ENCODE peak calls at places on chromosome 22, in nine cellular contexts. G is adrenal gland, Y is mammary epithelial cell, A is AG10803, B is cardiac muscle cell, H is dorsolateral prefrontal cortex, P is cardiac fibroblast, M is A549, I is BE2C. L is an unnamed sample.

GRCh38 chr22:28021116-28021997 is 102.3 kb upstream of the PITPNB start:
- DNase-seq in G (no peak), Y (no peak), A (no peak), B (no peak), H (peak; percentile 44), P (no peak), M (no peak), I (no peak), L (no peak)

GRCh38 chr22:49408102-49408836 is 419.4 kb downstream of the BRD1 start:
- DNase-seq in G (no peak), Y (no peak), A (no peak), B (no peak), H (no peak), P (no peak), M (no peak), I (no peak), L (no peak)

GRCh38 chr22:41917906-41918791 is 3.3 kb upstream of the SHISA8 start:
- DNase-seq in G (peak; percentile 80), Y (peak; percentile 46), A (peak; percentile 25), B (peak; percentile 65), H (no peak), P (peak; percentile 68), M (peak; percentile 51), I (peak; percentile 64), L (peak; percentile 76)

GRCh38 chr22:47498969-47499368 is 736.5 kb downstream of the TBC1D22A start:
- DNase-seq in G (no peak), Y (no peak), A (no peak), B (no peak), H (no peak), P (no peak), M (no peak), I (no peak), L (no peak)

GRCh38 chr22:23365961-23366360 is 185.7 kb downstream of the BCR start:
- DNase-seq in G (no peak), Y (no peak), A (no peak), B (no peak), H (no peak), P (no peak), M (no peak), I (no peak), L (no peak)

GRCh38 chr22:46066691-46067090 is 83.6 kb upstream of the PPARA start:
- DNase-seq in G (no peak), Y (peak; percentile 74), A (peak; percentile 59), B (no peak), H (peak; percentile 46), P (no peak), M (no peak), I (no peak), L (peak; percentile 64)

GRCh38 chr22:48950151-48950915 is 877.3 kb downstream of the BRD1 start:
- DNase-seq in G (no peak), Y (no peak), A (no peak), B (no peak), H (no peak), P (no peak), M (no peak), I (no peak), L (no peak)

GRCh38 chr22:46653596-46653995 is 33.4 kb downstream of the GRAMD4 start:
- DNase-seq in G (no peak), Y (peak; percentile 32), A (no peak), B (no peak), H (no peak), P (no peak), M (no peak), I (no peak), L (peak; percentile 32)

GRCh38 chr22:17199131-17199731 is 20.0 kb downstream of the ADA2 start:
- DNase-seq in G (peak; percentile 24), Y (no peak), A (peak; percentile 80), B (peak; percentile 84), H (no peak), P (peak; percentile 68), M (no peak), I (peak; percentile 20), L (no peak)

GRCh38 chr22:44755956-44756361 is 3.6 kb downstream of the ARHGAP8 start:
- DNase-seq in G (no peak), Y (peak; percentile 80), A (no peak), B (no peak), H (no peak), P (no peak), M (no peak), I (no peak), L (peak; percentile 90)

GRCh38 chr22:50676661-50677492 is 4.3 kb downstream of the SHANK3 start:
- DNase-seq in G (no peak), Y (no peak), A (no peak), B (no peak), H (peak; percentile 29), P (no peak), M (no peak), I (no peak), L (no peak)

GRCh38 chr22:31566484-31566883 is 70.1 kb downstream of the SFI1 start:
- DNase-seq in G (no peak), Y (no peak), A (no peak), B (no peak), H (no peak), P (no peak), M (no peak), I (no peak), L (no peak)

GRCh38 chr22:31121403-31121802 is 1.4 kb upstream of the INPP5J start:
- DNase-seq in G (no peak), Y (no peak), A (no peak), B (no peak), H (no peak), P (no peak), M (no peak), I (no peak), L (no peak)

GRCh38 chr22:47435826-47436225 is 673.4 kb downstream of the TBC1D22A start:
- DNase-seq in G (no peak), Y (no peak), A (no peak), B (no peak), H (no peak), P (no peak), M (no peak), I (no peak), L (no peak)

GRCh38 chr22:45640291-45640940 is 31.2 kb upstream of the ATXN10 start:
- DNase-seq in G (no peak), Y (no peak), A (no peak), B (no peak), H (no peak), P (no peak), M (no peak), I (no peak), L (no peak)

GRCh38 chr22:22943521-22944267 is 56.1 kb downstream of the IGLL5 start:
- DNase-seq in G (no peak), Y (no peak), A (no peak), B (no peak), H (peak; percentile 28), P (no peak), M (no peak), I (peak; percentile 61), L (no peak)

GRCh38 chr22:32579533-32580220 is 105.1 kb downstream of the FBXO7 start:
- DNase-seq in G (peak; percentile 22), Y (no peak), A (peak; percentile 42), B (no peak), H (no peak), P (no peak), M (no peak), I (no peak), L (no peak)

GRCh38 chr22:29767289-29768051 is at the start of gene UQCR10:
- DNase-seq in G (peak; percentile 95), Y (peak; percentile 83), A (peak; percentile 89), B (peak; percentile 93), H (peak; percentile 93), P (peak; percentile 94), M (peak; percentile 90), I (peak; percentile 95), L (peak; percentile 92)
- H3K4me3 ChIP-seq in G (peak within 1 kb of the TSS; percentile 86), Y (peak within 1 kb of the TSS; percentile 97), A (peak within 1 kb of the TSS; percentile 100), B (peak within 1 kb of the TSS; percentile 87), H (peak within 1 kb of the TSS; percentile 100), P (peak within 1 kb of the TSS; percentile 98), M (peak within 1 kb of the TSS; percentile 96), I (peak within 1 kb of the TSS; percentile 96), L (peak within 1 kb of the TSS; percentile 74)

GRCh38 chr22:37148031-37148651 is 1.6 kb downstream of the IL2RB start:
- DNase-seq in G (no peak), Y (no peak), A (no peak), B (no peak), H (no peak), P (no peak), M (no peak), I (no peak), L (no peak)
- TF ChIP-seq CTCF in G (no peak), Y (no peak), A (no peak), B (no peak), H (no peak), P (no peak), M (no peak), I (no peak), L (no peak)

GRCh38 chr22:19523240-19524169 is 705 bp downstream of the CLDN5 start:
- DNase-seq in G (peak; percentile 15), Y (peak; percentile 26), A (peak; percentile 23), B (peak; percentile 52), H (no peak), P (peak; percentile 30), M (no peak), I (no peak), L (peak; percentile 49)

GRCh38 chr22:19522881-19523239 is 1.4 kb downstream of the CLDN5 start:
- DNase-seq in G (no peak), Y (no peak), A (no peak), B (no peak), H (no peak), P (no peak), M (no peak), I (no peak), L (no peak)

GRCh38 chr22:19525116-19525660 is 978 bp upstream of the CLDN5 start:
- DNase-seq in G (peak; percentile 22), Y (no peak), A (no peak), B (no peak), H (no peak), P (no peak), M (no peak), I (no peak), L (no peak)

GRCh38 chr22:19525666-19526065 is 1.5 kb upstream of the CLDN5 start:
- DNase-seq in G (no peak), Y (no peak), A (no peak), B (no peak), H (no peak), P (no peak), M (no peak), I (no peak), L (no peak)

GRCh38 chr22:19524170-19525115 is at the start of gene CLDN5:
- DNase-seq in G (peak; percentile 24), Y (no peak), A (no peak), B (peak; percentile 36), H (no peak), P (peak; percentile 36), M (no peak), I (no peak), L (peak; percentile 23)
- H3K4me3 ChIP-seq in G (no peak within 1 kb of the TSS), Y (no peak within 1 kb of the TSS), A (peak within 1 kb of the TSS; percentile 9), B (peak within 1 kb of the TSS; percentile 24), H (peak within 1 kb of the TSS; percentile 38), P (peak within 1 kb of the TSS; percentile 34), M (no peak within 1 kb of the TSS), I (no peak within 1 kb of the TSS), L (peak within 1 kb of the TSS; percentile 16)

DNA sequence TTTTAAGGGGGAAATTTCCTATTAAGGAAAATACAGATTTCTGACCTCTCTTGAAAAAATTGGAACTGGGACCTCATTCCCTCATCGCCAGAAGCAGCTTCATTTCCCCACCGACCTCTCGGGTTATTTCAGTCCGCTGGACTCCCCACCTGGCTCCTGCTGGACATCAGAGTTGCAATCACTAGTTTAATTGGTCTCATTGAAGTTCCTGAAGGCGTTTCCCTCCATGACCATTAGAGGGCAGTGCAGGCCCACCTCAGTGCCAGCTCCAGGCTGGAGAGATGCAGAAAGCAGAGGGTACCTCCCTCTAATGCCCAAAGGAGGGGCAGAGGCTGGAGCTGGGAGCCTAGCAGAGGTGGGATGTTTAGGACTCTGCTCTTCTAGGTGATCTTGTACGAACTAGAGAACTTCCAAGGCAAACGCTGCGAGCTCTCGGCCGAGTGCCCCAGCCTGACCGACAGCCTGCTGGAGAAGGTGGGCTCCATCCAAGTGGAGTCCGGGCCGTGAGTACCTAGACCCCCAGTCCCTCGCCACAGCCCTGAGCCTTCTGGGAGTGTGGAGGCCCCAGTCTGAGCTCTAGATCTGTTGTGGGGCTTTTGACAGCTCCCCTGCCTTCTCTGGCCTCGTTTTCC is 2.7 kb downstream of the CRYBB3 start:
- DNase-seq in G (peak; percentile 52), Y (peak; percentile 33), A (peak; percentile 43), B (peak; percentile 68), H (no peak), P (peak; percentile 69), M (peak; percentile 57), I (peak; percentile 76), L (peak; percentile 60)
- TF ChIP-seq CTCF in G (peak; percentile 64), Y (peak; percentile 84), A (peak; percentile 89), B (peak; percentile 94), H (peak; percentile 79), P (peak; percentile 93), M (peak; percentile 59), I (peak; percentile 94), L (peak; percentile 87)

L was measured in epithelial cell of esophagus.